ENCODE peak calls at places on chromosome 10, in ten cellular contexts. C, D, B, A, J, P, W, R, L and F are unnamed samples.

GRCh38 chr10:71584902-71585578 is 134.5 kb downstream of the C10orf105 start:
- DNase-seq in J (no peak), A (no peak), L (no peak), W (no peak), D (no peak), P (no peak), C (no peak), B (no peak), R (no peak), F (no peak)

GRCh38 chr10:119250641-119251314 is 43.4 kb downstream of the GRK5 start:
- DNase-seq in A (no peak), R (peak), C (no peak), J (no peak), L (no peak), W (no peak), P (no peak), D (no peak), B (peak), F (no peak)

GRCh38 chr10:28020993-28021982 is 22.4 kb upstream of the ODAD2 start:
- DNase-seq in A (no peak), J (no peak), R (no peak), D (no peak), C (no peak), L (no peak), B (no peak), P (no peak), W (no peak), F (no peak)

GRCh38 chr10:94111367-94111766 is 117.6 kb downstream of the PLCE1 start:
- DNase-seq in J (no peak), R (no peak), W (no peak), B (no peak), C (no peak), L (no peak), D (no peak), A (no peak), P (no peak), F (no peak)

GRCh38 chr10:125023269-125023668 is 81.3 kb downstream of the ZRANB1 start:
- DNase-seq in P (no peak), R (no peak), W (no peak), L (no peak), D (no peak), C (no peak), A (no peak), J (no peak), B (no peak), F (no peak)

GRCh38 chr10:121831777-121832176 is 96.1 kb downstream of the ATE1 start:
- DNase-seq in B (no peak), J (no peak), C (no peak), R (no peak), A (no peak), D (no peak), L (no peak), W (no peak), P (no peak), F (no peak)

GRCh38 chr10:128693493-128694132 is 567.4 kb upstream of the MKI67 start:
- DNase-seq in P (no peak), R (no peak), A (no peak), C (no peak), J (no peak), B (no peak), W (no peak), L (no peak), D (no peak), F (no peak)

GRCh38 chr10:53123311-53123710 is 350.7 kb upstream of the MBL2 start:
- DNase-seq in C (no peak), J (no peak), P (no peak), R (no peak), B (peak), A (no peak), L (no peak), D (no peak), W (no peak), F (no peak)

GRCh38 chr10:50325449-50326188 is 74.3 kb upstream of the ASAH2 start:
- DNase-seq in P (peak), W (no peak), D (peak), B (peak), A (peak), R (peak), J (peak), L (peak), C (no peak), F (no peak)

GRCh38 chr10:133375357-133376115 is 2.4 kb upstream of the ECHS1 start:
- DNase-seq in R (no peak), P (no peak), J (no peak), A (no peak), B (no peak), W (no peak), C (no peak), L (no peak), D (no peak), F (no peak)

GRCh38 chr10:3147117-3147820 is 25.3 kb downstream of the PITRM1 start:
- DNase-seq in C (no peak), B (no peak), L (no peak), W (no peak), A (no peak), J (no peak), D (no peak), P (no peak), R (no peak), F (no peak)

GRCh38 chr10:60197206-60197605 is 192.5 kb downstream of the ANK3 start:
- DNase-seq in C (no peak), A (no peak), B (no peak), D (no peak), R (no peak), W (no peak), L (no peak), P (no peak), J (no peak), F (no peak)

GRCh38 chr10:125951290-125951689 is 54.9 kb downstream of the FANK1 start:
- DNase-seq in A (no peak), L (no peak), C (no peak), B (no peak), J (no peak), R (no peak), D (no peak), W (no peak), P (no peak), F (no peak)

GRCh38 chr10:118873738-118874105 is 119.0 kb upstream of the CACUL1 start:
- DNase-seq in J (no peak), L (no peak), P (no peak), B (peak), R (no peak), W (no peak), C (no peak), D (no peak), A (no peak), F (no peak)

GRCh38 chr10:23779287-23779686 is 340.4 kb downstream of the OTUD1 start:
- DNase-seq in B (peak), C (no peak), P (no peak), L (no peak), J (no peak), W (no peak), D (no peak), R (no peak), A (no peak), F (no peak)

GRCh38 chr10:11612004-11613001 is 853 bp upstream of the USP6NL start:
- DNase-seq in P (no peak), W (no peak), R (peak), D (peak), J (no peak), C (no peak), L (no peak), B (peak), A (no peak), F (no peak)

GRCh38 chr10:103433858-103434257 is 18.3 kb downstream of the CALHM2 start:
- DNase-seq in A (no peak), P (no peak), D (no peak), R (peak), B (no peak), W (no peak), L (no peak), C (no peak), J (no peak), F (no peak)

GRCh38 chr10:96978621-96979154 is 146.6 kb downstream of the LCOR start:
- DNase-seq in A (no peak), L (no peak), B (no peak), C (peak), R (no peak), P (no peak), W (no peak), D (peak), J (no peak), F (no peak)
- TF ChIP-seq CTCF in A (no peak), L (no peak), B (no peak), C (no peak), R (no peak), P (no peak), W (no peak), D (no peak), J (no peak), F (no peak)

GRCh38 chr10:26859241-26860025 is 1.3 kb downstream of the ABI1 start:
- DNase-seq in B (no peak), J (no peak), W (no peak), R (peak), A (no peak), L (no peak), C (no peak), P (no peak), D (no peak), F (no peak)

GRCh38 chr10:26858707-26859034 is 2.1 kb downstream of the ABI1 start:
- DNase-seq in B (peak), P (no peak), C (no peak), L (peak), W (no peak), D (no peak), J (no peak), R (peak), A (no peak), F (no peak)

GRCh38 chr10:26860026-26860541 is 674 bp downstream of the ABI1 start:
- DNase-seq in L (peak), C (no peak), P (peak), R (peak), B (peak), D (peak), J (peak), A (no peak), W (peak), F (no peak)

GRCh38 chr10:26861326-26861998 is 704 bp upstream of the ABI1 start:
- DNase-seq in A (no peak), D (no peak), C (no peak), W (no peak), J (no peak), R (no peak), B (no peak), L (no peak), P (no peak), F (no peak)

GRCh38 chr10:26860542-26861325 is at the start of gene ABI1:
- DNase-seq in C (peak), A (peak), L (peak), W (peak), R (peak), P (peak), D (peak), B (peak), J (peak), F (peak)
- TF ChIP-seq CTCF in C (peak), A (no peak), L (no peak), W (no peak), R (peak), P (no peak), D (no peak), B (peak), J (peak), F (peak)

GRCh38 chr10:69815099-69815498 is 13.4 kb downstream of the COL13A1 start:
- DNase-seq in D (no peak), R (no peak), C (no peak), L (no peak), A (no peak), J (no peak), P (no peak), B (no peak), W (no peak), F (no peak)

GRCh38 chr10:69816963-69817605 is 15.4 kb downstream of the COL13A1 start:
- DNase-seq in R (no peak), B (no peak), D (no peak), L (no peak), W (no peak), A (no peak), C (no peak), J (no peak), P (no peak), F (no peak)

GRCh38 chr10:69814251-69814650 is 12.5 kb downstream of the COL13A1 start:
- DNase-seq in W (no peak), P (no peak), A (no peak), J (no peak), R (no peak), C (no peak), L (no peak), D (no peak), B (no peak), F (no peak)

GRCh38 chr10:69818676-69819239 is 17.1 kb downstream of the COL13A1 start:
- DNase-seq in P (no peak), L (no peak), R (no peak), A (no peak), B (no peak), C (no peak), D (no peak), W (no peak), J (no peak), F (no peak)

DNA sequence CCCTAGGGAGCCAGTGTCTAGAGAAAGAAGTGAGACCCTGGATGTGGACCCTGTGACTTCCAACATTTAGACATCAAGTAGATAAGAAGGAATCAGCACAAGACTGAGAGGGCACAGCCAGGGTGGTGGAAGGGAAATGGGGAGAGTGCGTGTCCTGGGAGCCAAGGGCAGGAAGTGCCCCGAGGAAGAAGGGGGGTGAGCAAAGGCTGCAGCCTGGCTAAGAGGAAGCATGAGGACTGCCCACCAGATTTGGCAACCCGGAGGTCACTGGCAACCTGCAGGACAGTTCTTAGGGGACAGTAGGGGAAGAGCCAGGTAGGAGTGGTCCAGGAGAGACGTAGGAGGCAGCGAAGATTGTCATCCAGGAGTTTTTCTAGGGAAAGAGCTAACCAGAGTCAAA is 14.8 kb downstream of the COL13A1 start:
- DNase-seq in D (no peak), B (no peak), W (no peak), L (no peak), A (no peak), C (no peak), R (no peak), P (no peak), J (no peak), F (no peak)
- TF ChIP-seq CTCF in D (no peak), B (no peak), W (no peak), L (no peak), A (no peak), C (no peak), R (no peak), P (no peak), J (no peak), F (no peak)

GRCh38 chr10:45003432-45004000 is 2.8 kb downstream of the ZNF22 start:
- DNase-seq in A (no peak), L (no peak), C (no peak), P (no peak), B (no peak), R (no peak), D (no peak), W (no peak), J (no peak), F (no peak)

GRCh38 chr10:45000764-45001381 is at the start of gene ZNF22:
- DNase-seq in W (peak), P (peak), B (peak), L (no peak), J (peak), R (peak), A (no peak), C (no peak), D (peak), F (no peak)

GRCh38 chr10:45000138-45000763 is 472 bp upstream of the ZNF22 start:
- DNase-seq in L (no peak), A (no peak), W (no peak), B (no peak), D (no peak), J (peak), C (no peak), R (peak), P (no peak), F (no peak)

GRCh38 chr10:45004661-45005060 is 3.9 kb downstream of the ZNF22 start:
- DNase-seq in J (no peak), C (no peak), D (no peak), R (no peak), L (no peak), A (no peak), B (no peak), P (no peak), W (no peak), F (no peak)

DNA sequence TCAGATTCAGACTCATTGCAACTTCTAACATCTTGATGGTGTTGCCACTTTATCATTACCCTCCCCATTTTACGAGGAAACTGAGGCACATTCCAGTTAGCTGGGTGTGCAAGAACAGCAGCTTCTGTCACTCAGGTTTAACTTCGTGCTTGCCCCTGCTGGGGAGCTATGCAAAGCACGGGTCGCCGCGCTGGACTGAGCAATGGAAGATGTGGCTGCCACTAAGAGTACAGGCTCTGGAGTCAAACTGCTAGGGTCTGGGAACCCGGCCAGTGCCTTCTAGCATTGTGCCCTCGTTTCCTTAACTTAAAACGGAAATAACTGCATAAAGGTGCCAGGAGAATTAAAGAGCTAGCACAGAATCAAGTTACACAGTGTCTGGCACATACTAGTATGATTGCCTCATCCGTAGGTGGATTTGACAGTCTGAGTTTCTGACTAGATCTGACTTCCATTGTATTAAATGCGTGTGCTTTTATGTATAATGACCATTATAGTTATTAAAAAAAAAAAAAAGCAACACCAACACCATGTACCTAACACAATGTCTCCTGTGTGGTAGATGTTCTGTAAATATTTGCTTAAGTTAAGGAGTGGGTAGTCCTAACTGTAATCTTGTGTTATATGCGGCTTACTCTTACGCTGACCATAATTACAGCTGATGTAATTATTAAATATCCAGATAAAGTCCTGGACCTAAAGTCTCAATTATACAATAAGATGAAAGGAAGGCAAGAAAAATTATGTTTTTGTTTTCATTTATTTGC is 842 bp downstream of the ZNF22 start:
- DNase-seq in D (peak), P (peak), L (peak), C (peak), B (peak), J (peak), W (peak), A (no peak), R (peak), F (peak)
- TF ChIP-seq CTCF in D (no peak), P (no peak), L (peak), C (no peak), B (peak), J (no peak), W (no peak), A (no peak), R (peak), F (no peak)

DNA sequence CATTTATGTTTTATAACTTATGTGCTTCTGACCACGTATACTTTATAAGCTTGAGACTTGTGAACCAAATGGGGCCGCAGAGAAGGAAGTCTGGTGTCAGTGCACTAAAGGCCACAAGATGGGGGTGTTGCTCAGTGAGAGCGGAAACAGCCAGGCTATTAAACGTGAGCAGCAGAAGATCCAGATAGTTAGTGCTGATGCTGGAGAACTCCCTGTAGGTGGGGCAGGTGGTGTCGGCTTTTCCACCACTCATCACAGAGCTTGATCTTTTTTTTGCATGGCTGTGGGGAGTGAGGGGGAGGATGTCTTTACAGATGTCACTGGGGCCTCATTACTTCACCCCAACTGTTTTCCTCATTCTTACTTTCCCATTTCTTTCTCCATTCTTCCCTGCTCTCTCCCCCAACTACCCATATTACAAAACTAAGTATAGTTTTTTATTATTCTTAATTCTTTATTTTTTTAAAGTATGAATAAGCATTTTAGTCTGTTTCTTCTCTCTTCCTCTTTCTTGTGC is 34.7 kb downstream of the ACADSB start:
- DNase-seq in R (peak), C (peak), B (peak), A (peak), J (peak), L (peak), W (peak), D (peak), P (peak), F (peak)
- TF ChIP-seq CTCF in R (peak), C (peak), B (peak), A (peak), J (peak), L (peak), W (peak), D (peak), P (peak), F (peak)

DNA sequence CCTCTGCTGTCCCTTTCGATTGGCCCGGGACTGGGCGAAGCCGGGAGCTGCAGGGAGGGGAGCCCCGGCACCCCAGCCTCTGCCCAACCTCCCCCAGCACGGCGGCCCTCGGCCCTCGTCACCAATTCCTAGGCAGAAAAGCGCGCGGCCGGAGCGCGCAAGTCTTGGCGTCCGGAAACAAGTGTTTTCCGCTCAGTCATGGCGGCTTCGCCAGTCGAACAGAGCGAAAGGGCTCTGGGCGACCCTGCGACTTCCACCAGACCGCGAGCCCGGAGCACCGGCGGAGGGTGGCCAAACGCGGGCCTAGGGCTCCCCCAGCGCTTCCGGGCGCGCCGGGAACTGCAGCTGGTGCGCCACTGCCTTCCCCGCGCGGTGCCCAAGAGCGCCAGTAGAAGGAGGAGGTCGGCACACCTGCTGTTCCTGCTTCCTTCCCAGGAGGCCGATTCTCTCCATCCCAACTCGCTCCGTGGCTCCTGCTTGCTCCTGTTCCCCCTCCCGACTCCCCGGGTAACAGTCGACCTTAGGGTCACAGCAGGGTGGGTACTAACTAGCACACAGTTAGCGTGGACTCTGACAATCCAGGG is 729.9 kb downstream of the ZWINT start:
- DNase-seq in W (peak), B (peak), J (peak), R (peak), C (no peak), L (no peak), P (no peak), D (peak), A (no peak), F (no peak)
- TF ChIP-seq CTCF in W (peak), B (peak), J (peak), R (peak), C (peak), L (peak), P (no peak), D (peak), A (no peak), F (peak)